ENCODE peak calls at places on chromosome 20, in five cellular contexts. F is A549, K is fibroblast of lung, E is hepatocyte, Q is stomach. W is an unnamed sample. For H3K4me1, the result is how much of the 10 kb centered on the place peaks cover.

GRCh38 chr20:20820780-20821495 is 108.5 kb upstream of the RALGAPA2 start:
- DNase-seq in F (no peak), Q (no peak), K (no peak), E (no peak), W (no peak)

GRCh38 chr20:35135867-35136586 is 11.1 kb downstream of the EDEM2 start:
- DNase-seq in F (no peak), E (no peak), Q (no peak), K (peak), W (no peak)

GRCh38 chr20:58906894-58907293 is 54.4 kb downstream of the GNAS start:
- DNase-seq in Q (peak), E (no peak), K (peak), F (no peak), W (no peak)

GRCh38 chr20:64057628-64058498 is 5.1 kb upstream of the TCEA2 start:
- DNase-seq in Q (peak), F (peak), K (no peak), E (peak), W (peak)

GRCh38 chr20:39823239-39823638 is 861.1 kb downstream of the DHX35 start:
- DNase-seq in E (no peak), K (peak), Q (no peak), F (no peak), W (no peak)

GRCh38 chr20:33015114-33015491 is 7.6 kb downstream of the BPIFB2 start:
- DNase-seq in K (no peak), Q (no peak), E (no peak), F (no peak), W (no peak)

GRCh38 chr20:63177134-63177784 is 38.7 kb downstream of the YTHDF1 start:
- DNase-seq in E (peak), F (no peak), Q (no peak), K (no peak), W (no peak)

GRCh38 chr20:45833883-45834796 is 541 bp downstream of the SNX21 start:
- DNase-seq in Q (peak), K (peak), E (peak), F (peak), W (peak)

GRCh38 chr20:50659975-50660670 is 31.2 kb downstream of the RIPOR3 start:
- DNase-seq in E (no peak), K (no peak), F (no peak), Q (no peak), W (no peak)

GRCh38 chr20:40868568-40869223 is 159.9 kb upstream of the TOP1 start:
- DNase-seq in E (peak), Q (no peak), F (no peak), K (peak), W (no peak)

GRCh38 chr20:16919841-16920240 is 171.7 kb downstream of the OTOR start:
- DNase-seq in F (no peak), K (no peak), E (no peak), Q (no peak), W (no peak)

GRCh38 chr20:15739056-15739455 is 834.2 kb downstream of the KIF16B start:
- DNase-seq in Q (no peak), E (no peak), K (no peak), F (no peak), W (no peak)

GRCh38 chr20:58622671-58623578 is 28.2 kb upstream of the STX16 start:
- DNase-seq in Q (no peak), K (peak), E (no peak), F (no peak), W (no peak)

GRCh38 chr20:32820698-32821378 is 1.1 kb downstream of the MAPRE1 start:
- DNase-seq in K (no peak), F (no peak), E (no peak), Q (no peak), W (peak)

GRCh38 chr20:9214676-9215075 is 145.8 kb downstream of the PLCB4 start:
- DNase-seq in K (peak), F (no peak), Q (no peak), E (peak), W (no peak)

GRCh38 chr20:9215539-9215938 is 146.7 kb downstream of the PLCB4 start:
- DNase-seq in F (no peak), Q (no peak), K (no peak), E (peak), W (no peak)

GRCh38 chr20:9206486-9206885 is 137.6 kb downstream of the PLCB4 start:
- DNase-seq in E (no peak), K (no peak), F (no peak), Q (no peak), W (no peak)

GRCh38 chr20:9211016-9211760 is 142.3 kb downstream of the PLCB4 start:
- DNase-seq in K (no peak), E (no peak), Q (no peak), F (no peak), W (no peak)
- H3K4me1 ChIP-seq in K (under half), E (under half), Q (under half), F (under half), W (under half)

GRCh38 chr20:36818831-36819230 is 45.3 kb upstream of the DSN1 start:
- DNase-seq in K (no peak), E (no peak), F (no peak), Q (no peak), W (no peak)

GRCh38 chr20:36818185-36818584 is 44.6 kb upstream of the DSN1 start:
- DNase-seq in K (no peak), F (no peak), E (no peak), Q (no peak), W (no peak)

GRCh38 chr20:36820073-36820472 is 46.5 kb upstream of the DSN1 start:
- DNase-seq in E (no peak), Q (no peak), K (no peak), F (no peak), W (no peak)

GRCh38 chr20:36820928-36821327 is 47.4 kb upstream of the DSN1 start:
- DNase-seq in K (peak), E (no peak), Q (no peak), F (no peak), W (no peak)

GRCh38 chr20:36819662-36820061 is 46.1 kb upstream of the DSN1 start:
- DNase-seq in E (no peak), K (no peak), Q (peak), F (no peak), W (no peak)
- H3K4me1 ChIP-seq in E (under half), K (under half), Q (half or more), F (under half), W (under half)

DNA sequence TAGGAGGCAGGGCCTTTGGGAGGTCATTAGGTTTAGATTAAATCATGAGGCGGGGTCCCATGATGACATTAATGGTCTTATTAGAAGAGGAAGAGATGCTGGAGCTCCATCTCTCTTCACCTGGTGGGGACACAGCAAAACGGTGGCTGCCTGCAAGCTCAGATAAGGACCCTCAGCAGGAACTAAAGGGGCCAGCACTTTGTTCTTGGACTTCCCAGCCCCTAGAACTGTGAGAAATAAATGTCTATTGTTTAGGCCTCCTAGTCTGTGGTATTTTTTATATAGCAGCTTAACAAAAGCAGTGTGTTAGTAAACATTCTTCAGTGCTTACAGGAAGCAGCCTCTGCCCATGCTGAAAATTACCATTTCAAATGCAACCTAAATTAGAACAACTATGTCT is 157.6 kb downstream of the FOXA2 start:
- DNase-seq in F (no peak), Q (no peak), K (no peak), E (no peak), W (no peak)
- H3K4me1 ChIP-seq in F (half or more), Q (under half), K (under half), E (under half), W (under half)

GRCh38 chr20:38650010-38650409 is 48.4 kb downstream of the ARHGAP40 start:
- DNase-seq in F (no peak), E (no peak), K (no peak), Q (no peak), W (no peak)
- H3K4me1 ChIP-seq in F (under half), E (under half), K (under half), Q (under half), W (under half)

GRCh38 chr20:13034115-13034514 is 25.3 kb downstream of the SPTLC3 start:
- DNase-seq in Q (no peak), K (no peak), E (no peak), F (no peak), W (no peak)
- H3K4me1 ChIP-seq in Q (under half), K (under half), E (under half), F (under half), W (under half)

W was measured in transverse colon.